ENCODE peak calls at places on chromosomes 5 and 9, in four cellular contexts. T, E, O and S are unnamed samples. For H3K27me3, H3K9me3 and H3K36me3, the result is how much of the 10 kb centered on the place peaks cover.

GRCh38 chr9:73529666-73530065 is 378.0 kb downstream of the ANXA1 start:
- DNase-seq in T (no peak), E (no peak), O (no peak), S (no peak)

GRCh38 chr5:83577036-83577636 is 105.6 kb downstream of the VCAN start:
- DNase-seq in T (no peak), E (no peak), O (no peak), S (peak)

GRCh38 chr5:71528206-71528605 is 58.9 kb upstream of the MCCC2 start:
- DNase-seq in T (no peak), E (no peak), O (peak), S (no peak)

GRCh38 chr5:114789773-114790402 is 379.8 kb downstream of the TRIM36 start:
- DNase-seq in T (peak), E (no peak), O (peak), S (no peak)

GRCh38 chr9:135480071-135480941 is 724 bp downstream of the PPP1R26 start:
- DNase-seq in T (peak), E (no peak), O (peak), S (no peak)

GRCh38 chr5:76602094-76602726 is 21.0 kb downstream of the F2RL2 start:
- DNase-seq in T (no peak), E (no peak), O (peak), S (no peak)

GRCh38 chr5:165310031-165310430 is 1804.6 kb downstream of the MAT2B start:
- DNase-seq in T (no peak), E (no peak), O (no peak), S (no peak)

GRCh38 chr5:180785151-180785781 is 17.3 kb downstream of the MGAT1 start:
- DNase-seq in T (no peak), E (no peak), O (peak), S (peak)

GRCh38 chr5:159975462-159976019 is 33.4 kb upstream of the TTC1 start:
- DNase-seq in T (no peak), E (no peak), O (peak), S (peak)

GRCh38 chr5:766666-767431 is 17.7 kb downstream of the ZDHHC11B start:
- DNase-seq in T (no peak), E (no peak), O (no peak), S (no peak)

GRCh38 chr5:174218162-174218561 is 172.7 kb downstream of the NSG2 start:
- DNase-seq in T (no peak), E (no peak), O (no peak), S (no peak)

GRCh38 chr5:122458278-122458872 is 146.3 kb downstream of the SNCAIP start:
- DNase-seq in T (peak), E (no peak), O (peak), S (no peak)

GRCh38 chr5:14663734-14664269 is 716 bp upstream of the OTULIN start:
- DNase-seq in T (peak), E (no peak), O (peak), S (no peak)

GRCh38 chr5:37506722-37507121 is 127.6 kb downstream of the WDR70 start:
- DNase-seq in T (no peak), E (no peak), O (no peak), S (no peak)

GRCh38 chr5:103112910-103113309 is 7.0 kb downstream of the GIN1 start:
- DNase-seq in T (no peak), E (no peak), O (no peak), S (no peak)

GRCh38 chr5:78890663-78891379 is 94.3 kb downstream of the ARSB start:
- DNase-seq in T (no peak), E (no peak), O (no peak), S (no peak)

GRCh38 chr5:32709789-32710334 is 1.3 kb upstream of the NPR3 start:
- DNase-seq in T (peak), E (peak), O (peak), S (peak)

GRCh38 chr5:78077369-78078068 is 217.0 kb downstream of the AP3B1 start:
- DNase-seq in T (no peak), E (no peak), O (peak), S (no peak)

GRCh38 chr5:139808481-139809330 is 13.1 kb downstream of the PSD2 start:
- DNase-seq in T (peak), E (no peak), O (peak), S (peak)

GRCh38 chr9:97594414-97594921 is 38.7 kb downstream of the TSTD2 start:
- DNase-seq in T (no peak), E (no peak), O (no peak), S (no peak)

GRCh38 chr9:15136646-15137045 is 170.4 kb downstream of the TTC39B start:
- DNase-seq in T (no peak), E (no peak), O (peak), S (no peak)

GRCh38 chr5:45334939-45335338 is 361.2 kb downstream of the HCN1 start:
- DNase-seq in T (no peak), E (no peak), O (no peak), S (no peak)

GRCh38 chr9:120617637-120617979 is 37.6 kb upstream of the CDK5RAP2 start:
- DNase-seq in T (no peak), E (no peak), O (peak), S (no peak)

GRCh38 chr5:43352916-43353315 is 39.7 kb upstream of the HMGCS1 start:
- DNase-seq in T (no peak), E (no peak), O (no peak), S (no peak)

GRCh38 chr5:9046756-9047481 is 499.0 kb downstream of the SEMA5A start:
- DNase-seq in T (no peak), E (no peak), O (peak), S (peak)

GRCh38 chr5:158589939-158590338 is 509.8 kb downstream of the EBF1 start:
- DNase-seq in T (no peak), E (no peak), O (no peak), S (no peak)

GRCh38 chr9:677461-678097 is 163.9 kb upstream of the DMRT1 start:
- DNase-seq in T (no peak), E (no peak), O (peak), S (no peak)

GRCh38 chr9:136740971-136741884 is 1.5 kb downstream of the LCN10 start:
- DNase-seq in T (no peak), E (no peak), O (peak), S (no peak)

GRCh38 chr5:155353231-155353630 is 339.7 kb downstream of the KIF4B start:
- DNase-seq in T (no peak), E (no peak), O (no peak), S (no peak)

GRCh38 chr9:113613815-113614413 is 150.4 kb downstream of the RGS3 start:
- DNase-seq in T (no peak), E (no peak), O (no peak), S (no peak)

GRCh38 chr5:172688735-172689572 is 47.9 kb downstream of the NEURL1B start:
- DNase-seq in T (no peak), E (peak), O (no peak), S (no peak)

GRCh38 chr9:98807070-98807810 is at the start of gene GALNT12:
- DNase-seq in T (peak), E (peak), O (peak), S (no peak)

GRCh38 chr5:39977231-39977630 is 552.5 kb upstream of the DAB2 start:
- DNase-seq in T (no peak), E (no peak), O (peak), S (no peak)

GRCh38 chr5:11455505-11455904 is 448.7 kb downstream of the CTNND2 start:
- DNase-seq in T (no peak), E (no peak), O (no peak), S (no peak)
- H3K27me3 ChIP-seq in T (under half), E (under half), O (under half), S (under half)

GRCh38 chr5:3034881-3035280 is 283.4 kb upstream of the IRX2 start:
- DNase-seq in T (no peak), E (no peak), O (no peak), S (no peak)

GRCh38 chr5:3034449-3034848 is 283.0 kb upstream of the IRX2 start:
- DNase-seq in T (no peak), E (no peak), O (no peak), S (no peak)

GRCh38 chr5:3035452-3035851 is 284.0 kb upstream of the IRX2 start:
- DNase-seq in T (no peak), E (no peak), O (no peak), S (no peak)

GRCh38 chr5:3033033-3033755 is 281.7 kb upstream of the IRX2 start:
- DNase-seq in T (peak), E (no peak), O (no peak), S (no peak)

DNA sequence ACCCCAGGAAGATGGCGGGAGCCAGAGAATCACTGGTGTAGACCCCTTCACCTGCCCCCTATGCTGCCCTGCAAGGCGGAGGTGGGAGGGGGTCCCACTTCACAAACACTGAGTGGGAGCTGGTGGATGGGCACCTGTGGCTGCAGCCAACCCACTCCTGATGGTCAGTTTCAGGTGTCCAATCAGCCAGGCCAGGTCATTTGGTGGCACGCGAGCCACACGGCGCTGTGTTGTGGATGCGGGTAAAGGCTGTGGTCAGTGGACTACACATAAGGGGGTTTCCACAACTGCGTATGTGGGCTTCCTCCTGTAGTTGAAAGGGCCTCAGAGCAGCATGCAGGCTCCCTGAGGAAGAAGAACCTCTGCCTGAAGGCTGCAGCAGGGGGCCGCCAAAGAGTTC is 284.6 kb upstream of the IRX2 start:
- DNase-seq in T (no peak), E (no peak), O (no peak), S (no peak)
- H3K9me3 ChIP-seq in T (under half), E (under half), O (under half), S (under half)

GRCh38 chr9:122144006-122144405 is 15.6 kb downstream of the NDUFA8 start:
- DNase-seq in T (no peak), E (no peak), O (no peak), S (no peak)
- H3K36me3 ChIP-seq in T (under half), E (under half), O (under half), S (under half)

GRCh38 chr9:124506433-124506832 is 766 bp downstream of the NR5A1 start:
- DNase-seq in T (no peak), E (no peak), O (no peak), S (no peak)
- H3K27me3 ChIP-seq in T (half or more), E (under half), O (under half), S (under half)

GRCh38 chr5:150931368-150931965 is 26.7 kb upstream of the ZNF300 start:
- DNase-seq in T (no peak), E (no peak), O (no peak), S (no peak)
- H3K9me3 ChIP-seq in T (under half), E (under half), O (under half), S (under half)